ENCODE peak calls at places on chromosomes 13 and 19, in eight cellular contexts. One of them, this sample, is unnamed.

GRCh38 chr19:6273701-6274601 is 5.8 kb downstream of the MLLT1 start:
- DNase-seq in CD8-positive, alpha-beta T cell: no peak
- DNase-seq in hepatocyte: peak; percentile 62
- DNase-seq in K562: peak; percentile 48
- DNase-seq in neural progenitor cell: no peak
- DNase-seq in BJ: peak; percentile 75
- DNase-seq in colonic mucosa: peak; percentile 60
- DNase-seq in GM23338: no peak
- DNase-seq in this sample: peak; percentile 94

GRCh38 chr13:49587311-49587847 is 2.0 kb upstream of the RCBTB1 start:
- DNase-seq in GM23338: no peak
- DNase-seq in colonic mucosa: no peak
- DNase-seq in CD8-positive, alpha-beta T cell: no peak
- DNase-seq in hepatocyte: no peak
- DNase-seq in K562: no peak
- DNase-seq in neural progenitor cell: no peak
- DNase-seq in BJ: no peak
- DNase-seq in this sample: no peak

GRCh38 chr13:51721485-51721884 is 82.5 kb downstream of the DHRS12 start:
- DNase-seq in hepatocyte: no peak
- DNase-seq in neural progenitor cell: no peak
- DNase-seq in K562: no peak
- DNase-seq in colonic mucosa: no peak
- DNase-seq in BJ: no peak
- DNase-seq in CD8-positive, alpha-beta T cell: no peak
- DNase-seq in GM23338: no peak
- DNase-seq in this sample: no peak

GRCh38 chr13:20209937-20210336 is 17.2 kb upstream of the GJB2 start:
- DNase-seq in colonic mucosa: no peak
- DNase-seq in CD8-positive, alpha-beta T cell: no peak
- DNase-seq in neural progenitor cell: no peak
- DNase-seq in K562: no peak
- DNase-seq in GM23338: no peak
- DNase-seq in hepatocyte: no peak
- DNase-seq in BJ: no peak
- DNase-seq in this sample: no peak

GRCh38 chr13:21528616-21529015 is 69.5 kb upstream of the ZDHHC20 start:
- DNase-seq in GM23338: no peak
- DNase-seq in hepatocyte: no peak
- DNase-seq in neural progenitor cell: no peak
- DNase-seq in K562: no peak
- DNase-seq in CD8-positive, alpha-beta T cell: no peak
- DNase-seq in colonic mucosa: no peak
- DNase-seq in BJ: peak; percentile 64
- DNase-seq in this sample: peak; percentile 86

GRCh38 chr13:37342205-37342604 is 236.7 kb upstream of the CSNK1A1L start:
- DNase-seq in colonic mucosa: no peak
- DNase-seq in GM23338: no peak
- DNase-seq in BJ: no peak
- DNase-seq in CD8-positive, alpha-beta T cell: no peak
- DNase-seq in hepatocyte: no peak
- DNase-seq in K562: no peak
- DNase-seq in neural progenitor cell: no peak
- DNase-seq in this sample: no peak

GRCh38 chr19:5691205-5691929 is 1.3 kb downstream of the RPL36 start:
- DNase-seq in hepatocyte: peak; percentile 57
- DNase-seq in neural progenitor cell: peak; percentile 45
- DNase-seq in colonic mucosa: peak; percentile 85
- DNase-seq in K562: peak; percentile 65
- DNase-seq in BJ: no peak
- DNase-seq in CD8-positive, alpha-beta T cell: peak; percentile 64
- DNase-seq in GM23338: peak; percentile 47
- DNase-seq in this sample: peak; percentile 55

GRCh38 chr13:31090921-31091624 is 70.6 kb downstream of the HSPH1 start:
- DNase-seq in hepatocyte: no peak
- DNase-seq in K562: no peak
- DNase-seq in BJ: no peak
- DNase-seq in colonic mucosa: no peak
- DNase-seq in neural progenitor cell: no peak
- DNase-seq in CD8-positive, alpha-beta T cell: no peak
- DNase-seq in GM23338: no peak
- DNase-seq in this sample: no peak

GRCh38 chr13:40389081-40389641 is 277.3 kb downstream of the FOXO1 start:
- DNase-seq in BJ: no peak
- DNase-seq in CD8-positive, alpha-beta T cell: peak; percentile 70
- DNase-seq in GM23338: no peak
- DNase-seq in K562: no peak
- DNase-seq in colonic mucosa: peak; percentile 17
- DNase-seq in neural progenitor cell: no peak
- DNase-seq in hepatocyte: no peak
- DNase-seq in this sample: no peak

GRCh38 chr13:51906581-51906980 is 44.8 kb downstream of the CCDC70 start:
- DNase-seq in neural progenitor cell: no peak
- DNase-seq in GM23338: no peak
- DNase-seq in BJ: no peak
- DNase-seq in hepatocyte: no peak
- DNase-seq in colonic mucosa: no peak
- DNase-seq in K562: no peak
- DNase-seq in CD8-positive, alpha-beta T cell: peak; percentile 25
- DNase-seq in this sample: no peak

GRCh38 chr19:35266904-35267817 is 1.6 kb upstream of the USF2 start:
- DNase-seq in BJ: no peak
- DNase-seq in K562: peak; percentile 71
- DNase-seq in GM23338: peak; percentile 63
- DNase-seq in neural progenitor cell: peak; percentile 49
- DNase-seq in hepatocyte: peak; percentile 69
- DNase-seq in colonic mucosa: peak; percentile 49
- DNase-seq in CD8-positive, alpha-beta T cell: peak; percentile 68
- DNase-seq in this sample: peak; percentile 15

GRCh38 chr13:90302113-90302512 is 1045.4 kb upstream of the MIR17HG start:
- DNase-seq in CD8-positive, alpha-beta T cell: no peak
- DNase-seq in GM23338: no peak
- DNase-seq in colonic mucosa: no peak
- DNase-seq in hepatocyte: no peak
- DNase-seq in neural progenitor cell: no peak
- DNase-seq in BJ: peak; percentile 21
- DNase-seq in K562: no peak
- DNase-seq in this sample: peak; percentile 68

GRCh38 chr19:32201661-32202060 is 143.7 kb upstream of the ZNF507 start:
- DNase-seq in neural progenitor cell: peak; percentile 21
- DNase-seq in BJ: no peak
- DNase-seq in GM23338: no peak
- DNase-seq in hepatocyte: no peak
- DNase-seq in CD8-positive, alpha-beta T cell: no peak
- DNase-seq in colonic mucosa: no peak
- DNase-seq in K562: no peak
- DNase-seq in this sample: no peak

GRCh38 chr13:46720189-46720588 is 76.8 kb downstream of the ESD start:
- DNase-seq in hepatocyte: no peak
- DNase-seq in CD8-positive, alpha-beta T cell: no peak
- DNase-seq in GM23338: no peak
- DNase-seq in K562: no peak
- DNase-seq in neural progenitor cell: no peak
- DNase-seq in colonic mucosa: no peak
- DNase-seq in BJ: no peak
- DNase-seq in this sample: no peak

GRCh38 chr13:46716821-46717220 is 80.1 kb downstream of the ESD start:
- DNase-seq in neural progenitor cell: no peak
- DNase-seq in GM23338: no peak
- DNase-seq in colonic mucosa: no peak
- DNase-seq in K562: no peak
- DNase-seq in CD8-positive, alpha-beta T cell: no peak
- DNase-seq in BJ: no peak
- DNase-seq in hepatocyte: no peak
- DNase-seq in this sample: peak; percentile 17

GRCh38 chr13:46717275-46717674 is 79.7 kb downstream of the ESD start:
- DNase-seq in K562: no peak
- DNase-seq in GM23338: no peak
- DNase-seq in neural progenitor cell: no peak
- DNase-seq in hepatocyte: no peak
- DNase-seq in CD8-positive, alpha-beta T cell: no peak
- DNase-seq in colonic mucosa: no peak
- DNase-seq in BJ: no peak
- DNase-seq in this sample: no peak

GRCh38 chr13:46726347-46726746 is 70.6 kb downstream of the ESD start:
- DNase-seq in colonic mucosa: no peak
- DNase-seq in GM23338: no peak
- DNase-seq in K562: no peak
- DNase-seq in BJ: no peak
- DNase-seq in hepatocyte: no peak
- DNase-seq in neural progenitor cell: no peak
- DNase-seq in CD8-positive, alpha-beta T cell: no peak
- DNase-seq in this sample: no peak

GRCh38 chr13:46721054-46721453 is 75.9 kb downstream of the ESD start:
- DNase-seq in K562: no peak
- DNase-seq in CD8-positive, alpha-beta T cell: no peak
- DNase-seq in colonic mucosa: peak; percentile 48
- DNase-seq in GM23338: peak; percentile 73
- DNase-seq in hepatocyte: peak; percentile 67
- DNase-seq in BJ: no peak
- DNase-seq in neural progenitor cell: peak; percentile 62
- DNase-seq in this sample: peak; percentile 45
- TF ChIP-seq CTCF in K562: peak; percentile 68
- TF ChIP-seq CTCF in CD8-positive, alpha-beta T cell: peak; percentile 92
- TF ChIP-seq CTCF in colonic mucosa: peak; percentile 40
- TF ChIP-seq CTCF in GM23338: peak; percentile 77
- TF ChIP-seq CTCF in hepatocyte: peak; percentile 89
- TF ChIP-seq CTCF in BJ: peak; percentile 47
- TF ChIP-seq CTCF in neural progenitor cell: peak; percentile 77
- TF ChIP-seq CTCF in this sample: peak; percentile 70

GRCh38 chr19:57620673-57621348 is 6.8 kb downstream of the ZNF134 start:
- DNase-seq in BJ: no peak
- DNase-seq in colonic mucosa: no peak
- DNase-seq in CD8-positive, alpha-beta T cell: no peak
- DNase-seq in hepatocyte: no peak
- DNase-seq in GM23338: peak; percentile 40
- DNase-seq in K562: no peak
- DNase-seq in neural progenitor cell: no peak
- DNase-seq in this sample: no peak
- H3K4me3 ChIP-seq in BJ: no peak overlapping the region
- H3K4me3 ChIP-seq in colonic mucosa: no peak overlapping the region
- H3K4me3 ChIP-seq in CD8-positive, alpha-beta T cell: peak overlapping the region; percentile 17
- H3K4me3 ChIP-seq in hepatocyte: no peak overlapping the region
- H3K4me3 ChIP-seq in GM23338: peak overlapping the region; percentile 28
- H3K4me3 ChIP-seq in K562: no peak overlapping the region
- H3K4me3 ChIP-seq in neural progenitor cell: peak overlapping the region; percentile 6
- H3K4me3 ChIP-seq in this sample: no peak overlapping the region

GRCh38 chr19:18672606-18673337 is 10.7 kb upstream of the CRTC1 start:
- DNase-seq in BJ: no peak
- DNase-seq in GM23338: peak; percentile 59
- DNase-seq in neural progenitor cell: peak; percentile 37
- DNase-seq in colonic mucosa: no peak
- DNase-seq in CD8-positive, alpha-beta T cell: no peak
- DNase-seq in K562: no peak
- DNase-seq in hepatocyte: no peak
- DNase-seq in this sample: peak; percentile 25
- TF ChIP-seq CTCF in BJ: peak; percentile 30
- TF ChIP-seq CTCF in GM23338: peak; percentile 75
- TF ChIP-seq CTCF in neural progenitor cell: peak; percentile 25
- TF ChIP-seq CTCF in colonic mucosa: no peak
- TF ChIP-seq CTCF in CD8-positive, alpha-beta T cell: no peak
- TF ChIP-seq CTCF in K562: peak; percentile 46
- TF ChIP-seq CTCF in hepatocyte: peak; percentile 22
- TF ChIP-seq CTCF in this sample: peak; percentile 37

GRCh38 chr19:39415111-39416046 is 2.9 kb downstream of the PLEKHG2 start:
- DNase-seq in neural progenitor cell: no peak
- DNase-seq in hepatocyte: no peak
- DNase-seq in colonic mucosa: peak; percentile 20
- DNase-seq in GM23338: peak; percentile 64
- DNase-seq in CD8-positive, alpha-beta T cell: no peak
- DNase-seq in K562: no peak
- DNase-seq in BJ: no peak
- DNase-seq in this sample: no peak
- H3K4me3 ChIP-seq in neural progenitor cell: no peak overlapping the region
- H3K4me3 ChIP-seq in hepatocyte: no peak overlapping the region
- H3K4me3 ChIP-seq in colonic mucosa: no peak overlapping the region
- H3K4me3 ChIP-seq in GM23338: peak overlapping the region; percentile 100
- H3K4me3 ChIP-seq in CD8-positive, alpha-beta T cell: no peak overlapping the region
- H3K4me3 ChIP-seq in K562: no peak overlapping the region
- H3K4me3 ChIP-seq in BJ: peak overlapping the region; percentile 78
- H3K4me3 ChIP-seq in this sample: peak overlapping the region; percentile 87

GRCh38 chr19:11798391-11799296 is at the start of gene ZNF491:
- DNase-seq in neural progenitor cell: peak; percentile 99
- DNase-seq in hepatocyte: peak; percentile 96
- DNase-seq in K562: peak; percentile 82
- DNase-seq in CD8-positive, alpha-beta T cell: peak; percentile 87
- DNase-seq in GM23338: peak; percentile 97
- DNase-seq in colonic mucosa: peak; percentile 97
- DNase-seq in BJ: peak; percentile 49
- DNase-seq in this sample: peak; percentile 80
- TF ChIP-seq CTCF in neural progenitor cell: peak; percentile 54
- TF ChIP-seq CTCF in hepatocyte: peak; percentile 53
- TF ChIP-seq CTCF in K562: peak; percentile 12
- TF ChIP-seq CTCF in CD8-positive, alpha-beta T cell: peak; percentile 23
- TF ChIP-seq CTCF in GM23338: peak; percentile 62
- TF ChIP-seq CTCF in colonic mucosa: no peak
- TF ChIP-seq CTCF in BJ: peak; percentile 19
- TF ChIP-seq CTCF in this sample: no peak